ENCODE peak calls at places on chromosomes 13 and 19, in four cellular contexts. L is neural progenitor cell, M is cardiac muscle cell, H is H1. N is an unnamed sample.

GRCh38 chr19:45769821-45770191 is 754 bp upstream of the SIX5 start:
- DNase-seq in M (no peak), L (peak; percentile 73), H (peak; percentile 77), N (no peak)

GRCh38 chr13:74919914-74920313 is 562.1 kb downstream of the TBC1D4 start:
- DNase-seq in M (no peak), L (no peak), H (no peak), N (no peak)

GRCh38 chr13:39148513-39148961 is 110.3 kb downstream of the NHLRC3 start:
- DNase-seq in H (no peak), M (no peak), L (peak; percentile 25), N (peak; percentile 2)

GRCh38 chr13:113851480-113851803 is 12.4 kb downstream of the GAS6 start:
- DNase-seq in H (no peak), M (no peak), L (no peak), N (no peak)

GRCh38 chr19:56562766-56563165 is 4.5 kb upstream of the ZNF470 start:
- DNase-seq in H (no peak), L (no peak), M (no peak), N (no peak)

GRCh38 chr13:107553838-107554237 is 661.5 kb downstream of the LIG4 start:
- DNase-seq in M (peak; percentile 23), H (no peak), L (peak; percentile 20), N (no peak)

GRCh38 chr13:21668665-21669599 is 1.9 kb upstream of the FGF9 start:
- DNase-seq in M (peak; percentile 57), H (peak; percentile 70), L (peak; percentile 60), N (no peak)

GRCh38 chr13:59531571-59532091 is 632.1 kb downstream of the DIAPH3 start:
- DNase-seq in M (peak; percentile 80), L (peak; percentile 30), H (peak; percentile 50), N (peak; percentile 44)

GRCh38 chr19:2154587-2155075 is 3.3 kb upstream of the AP3D1 start:
- DNase-seq in H (no peak), M (peak; percentile 57), L (no peak), N (no peak)

GRCh38 chr19:54482889-54483288 is 9.8 kb upstream of the CDC42EP5 start:
- DNase-seq in L (no peak), M (no peak), H (no peak), N (no peak)

GRCh38 chr19:6269101-6269886 is 10.5 kb downstream of the MLLT1 start:
- DNase-seq in H (no peak), L (no peak), M (no peak), N (no peak)

GRCh38 chr19:610801-611505 is 21.3 kb downstream of the HCN2 start:
- DNase-seq in M (no peak), L (no peak), H (no peak), N (no peak)

GRCh38 chr13:100131863-100132574 is 43.1 kb downstream of the PCCA start:
- DNase-seq in L (no peak), H (no peak), M (no peak), N (peak; percentile 16)

GRCh38 chr19:38290631-38291147 is 13.4 kb upstream of the C19orf33 start:
- DNase-seq in H (no peak), L (no peak), M (no peak), N (peak; percentile 67)

GRCh38 chr19:44308011-44308410 is 3.2 kb upstream of the ZNF235 start:
- DNase-seq in L (no peak), H (no peak), M (no peak), N (no peak)

GRCh38 chr13:98782654-98783053 is 30.2 kb upstream of the SLC15A1 start:
- DNase-seq in M (no peak), H (no peak), L (no peak), N (no peak)

GRCh38 chr13:73244486-73244885 is 185.7 kb downstream of the KLF5 start:
- DNase-seq in L (no peak), H (no peak), M (no peak), N (no peak)

GRCh38 chr19:49556412-49557398 is 23.7 kb downstream of the NOSIP start:
- DNase-seq in L (peak; percentile 18), M (peak; percentile 11), H (peak; percentile 85), N (no peak)

GRCh38 chr19:53294786-53295441 is 27.4 kb upstream of the VN1R4 start:
- DNase-seq in H (no peak), L (peak; percentile 29), M (no peak), N (no peak)
- TF ChIP-seq CTCF in H (no peak), L (no peak), M (no peak), N (no peak)

DNA sequence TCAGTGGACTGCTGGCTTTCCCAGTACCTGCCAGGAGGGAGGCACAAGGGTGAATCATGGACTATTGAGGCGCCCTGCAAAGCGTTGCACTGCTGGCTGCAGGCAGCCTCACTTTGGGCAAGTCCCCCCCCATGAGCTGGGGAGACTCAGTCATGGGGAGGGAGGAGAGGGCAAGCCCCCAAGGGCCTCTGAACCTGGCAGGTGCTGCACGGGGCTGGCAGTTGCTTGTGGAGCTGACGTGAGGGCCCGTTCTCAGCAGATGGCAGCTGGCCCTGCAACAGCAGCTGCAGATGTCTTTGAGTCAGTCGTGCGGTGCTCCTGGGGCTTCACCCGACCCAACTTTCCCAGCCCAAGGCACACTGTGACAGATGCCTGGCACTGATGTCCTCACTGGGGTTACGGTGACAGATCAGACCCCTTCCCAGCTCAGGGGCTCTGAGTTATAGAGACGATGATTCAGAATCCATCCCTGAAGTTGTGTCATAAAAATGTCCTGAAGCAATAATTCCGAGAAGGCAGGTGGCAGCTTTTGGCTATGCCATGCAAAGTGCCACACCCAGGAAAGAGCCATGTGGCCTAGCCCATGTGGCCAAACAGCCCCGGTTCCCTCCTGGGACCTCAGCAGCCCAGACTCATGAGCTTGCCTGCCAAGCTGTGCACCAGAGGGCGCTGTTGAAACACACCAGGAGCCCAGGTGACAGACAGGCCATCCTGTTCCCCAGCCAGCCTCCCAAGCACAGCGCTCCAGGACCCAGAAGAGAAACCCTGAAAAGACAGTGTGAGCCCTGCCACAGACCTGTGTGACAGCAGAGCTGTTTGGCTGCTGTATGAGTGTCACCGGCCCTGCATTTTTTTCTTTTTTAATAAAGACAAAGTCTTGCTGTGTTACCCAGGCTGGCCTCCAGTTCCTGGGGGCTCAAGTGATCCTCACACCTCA is 53.6 kb upstream of the LDLR start:
- DNase-seq in L (peak; percentile 90), M (peak; percentile 88), H (peak; percentile 93), N (peak; percentile 57)
- TF ChIP-seq CTCF in L (peak; percentile 79), M (peak; percentile 93), H (peak; percentile 95), N (peak; percentile 96)

GRCh38 chr19:13849277-13849676 is 27.7 kb upstream of the NANOS3 start:
- DNase-seq in M (no peak), L (no peak), H (no peak), N (no peak)

GRCh38 chr19:13848811-13849241 is 28.1 kb upstream of the NANOS3 start:
- DNase-seq in M (no peak), H (no peak), L (no peak), N (no peak)

GRCh38 chr19:13846533-13847032 is 30.4 kb upstream of the NANOS3 start:
- DNase-seq in L (peak; percentile 64), M (peak; percentile 78), H (peak; percentile 83), N (no peak)

GRCh38 chr19:13847900-13848677 is 28.8 kb upstream of the NANOS3 start:
- DNase-seq in M (no peak), L (no peak), H (no peak), N (no peak)

GRCh38 chr19:13847033-13847899 is 29.7 kb upstream of the NANOS3 start:
- DNase-seq in H (peak; percentile 98), L (peak; percentile 97), M (peak; percentile 91), N (peak; percentile 89)
- TF ChIP-seq CTCF in H (no peak), L (peak; percentile 33), M (peak; percentile 23), N (no peak)

DNA sequence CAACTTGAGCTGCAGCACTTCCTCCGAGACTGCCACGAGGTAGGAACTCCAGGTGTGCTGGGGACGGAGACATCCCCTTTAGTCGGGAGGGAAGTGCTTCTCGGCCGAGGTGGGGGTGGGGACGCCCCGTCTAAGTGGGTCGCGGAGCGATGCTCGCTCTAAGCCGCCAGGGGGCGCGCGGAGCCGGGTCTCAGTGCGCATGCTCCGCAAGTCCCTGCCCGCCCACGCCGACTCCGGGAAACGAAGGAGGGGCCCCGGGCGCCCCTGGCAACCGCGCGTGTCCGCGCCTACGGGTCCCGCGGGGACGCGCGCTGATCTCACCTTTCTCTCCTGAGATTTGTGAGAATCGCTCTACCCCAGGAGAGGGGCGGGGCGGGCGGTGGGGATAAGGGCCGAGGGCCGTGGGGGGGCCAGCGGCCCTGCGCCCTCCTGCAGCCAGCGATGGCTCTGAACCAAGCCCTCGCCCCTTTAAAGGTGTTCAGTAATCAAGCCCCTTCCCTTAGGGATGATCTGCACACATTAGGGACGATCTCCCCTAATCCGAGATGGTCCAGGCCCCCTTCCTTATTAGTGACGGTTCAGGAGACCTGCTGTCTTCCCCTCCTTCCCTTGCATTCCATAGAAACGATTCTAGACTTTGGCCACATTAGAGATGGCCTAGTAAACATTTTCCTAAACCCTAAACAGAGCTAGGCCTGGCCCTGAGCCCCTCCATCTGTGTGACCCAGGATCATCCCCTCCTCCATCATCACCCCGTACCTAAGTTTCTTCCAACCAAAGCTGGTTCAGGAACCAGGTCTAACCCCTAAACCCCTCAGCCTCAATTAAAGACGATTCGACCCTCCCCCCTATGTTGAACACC is 47.3 kb upstream of the SHKBP1 start:
- DNase-seq in M (peak; percentile 86), L (peak; percentile 95), H (peak; percentile 96), N (peak; percentile 40)
- TF ChIP-seq CTCF in M (peak; percentile 93), L (peak; percentile 93), H (peak; percentile 93), N (peak; percentile 84)

GRCh38 chr19:7933411-7933810 is 7.5 kb upstream of the CTXN1 start:
- DNase-seq in M (no peak), H (no peak), L (no peak), N (no peak)
- TF ChIP-seq CTCF in M (peak; percentile 32), H (peak; percentile 69), L (peak; percentile 50), N (peak; percentile 7)